ENCODE peak calls at places on chromosomes 3 and 15, in nine cellular contexts. One of them, this sample, is unnamed.

GRCh38 chr3:146072824-146073223 is 88.2 kb downstream of the PLOD2 start:
- DNase-seq in left ventricle myocardium inferior: no peak
- DNase-seq in RWPE2: no peak
- DNase-seq in PC-3: no peak
- DNase-seq in sigmoid colon: no peak
- DNase-seq in AG09309: no peak
- DNase-seq in AG04450: no peak
- DNase-seq in lower lobe of right lung: no peak
- DNase-seq in GM12864: no peak
- DNase-seq in this sample: no peak

GRCh38 chr3:132432639-132433038 is 15.3 kb downstream of the DNAJC13 start:
- DNase-seq in left ventricle myocardium inferior: no peak
- DNase-seq in RWPE2: no peak
- DNase-seq in PC-3: peak
- DNase-seq in sigmoid colon: no peak
- DNase-seq in AG09309: peak
- DNase-seq in AG04450: peak
- DNase-seq in lower lobe of right lung: no peak
- DNase-seq in GM12864: no peak
- DNase-seq in this sample: peak

GRCh38 chr15:47988564-47988963 is 132.2 kb upstream of the SLC24A5 start:
- DNase-seq in left ventricle myocardium inferior: no peak
- DNase-seq in RWPE2: no peak
- DNase-seq in PC-3: no peak
- DNase-seq in sigmoid colon: no peak
- DNase-seq in AG09309: no peak
- DNase-seq in AG04450: no peak
- DNase-seq in lower lobe of right lung: no peak
- DNase-seq in GM12864: no peak
- DNase-seq in this sample: no peak

GRCh38 chr3:143443851-143444331 is 324.3 kb downstream of the CHST2 start:
- DNase-seq in left ventricle myocardium inferior: no peak
- DNase-seq in RWPE2: peak
- DNase-seq in PC-3: peak
- DNase-seq in sigmoid colon: peak
- DNase-seq in AG09309: peak
- DNase-seq in AG04450: peak
- DNase-seq in lower lobe of right lung: peak
- DNase-seq in GM12864: no peak
- DNase-seq in this sample: peak

GRCh38 chr15:98823012-98823458 is 174.7 kb downstream of the IGF1R start:
- DNase-seq in left ventricle myocardium inferior: no peak
- DNase-seq in RWPE2: no peak
- DNase-seq in PC-3: peak
- DNase-seq in sigmoid colon: no peak
- DNase-seq in AG09309: no peak
- DNase-seq in AG04450: peak
- DNase-seq in lower lobe of right lung: no peak
- DNase-seq in GM12864: no peak
- DNase-seq in this sample: peak

GRCh38 chr15:89197503-89197971 is 23.8 kb downstream of the RLBP1 start:
- DNase-seq in left ventricle myocardium inferior: no peak
- DNase-seq in RWPE2: no peak
- DNase-seq in PC-3: peak
- DNase-seq in sigmoid colon: peak
- DNase-seq in AG09309: no peak
- DNase-seq in AG04450: no peak
- DNase-seq in lower lobe of right lung: peak
- DNase-seq in GM12864: no peak
- DNase-seq in this sample: no peak

GRCh38 chr3:14568269-14568668 is 28.1 kb upstream of the GRIP2 start:
- DNase-seq in left ventricle myocardium inferior: no peak
- DNase-seq in RWPE2: no peak
- DNase-seq in PC-3: peak
- DNase-seq in sigmoid colon: no peak
- DNase-seq in AG09309: no peak
- DNase-seq in AG04450: no peak
- DNase-seq in lower lobe of right lung: no peak
- DNase-seq in GM12864: no peak
- DNase-seq in this sample: no peak

GRCh38 chr3:60177726-60178125 is 1073.5 kb downstream of the FHIT start:
- DNase-seq in left ventricle myocardium inferior: no peak
- DNase-seq in RWPE2: no peak
- DNase-seq in PC-3: no peak
- DNase-seq in sigmoid colon: no peak
- DNase-seq in AG09309: no peak
- DNase-seq in AG04450: no peak
- DNase-seq in lower lobe of right lung: no peak
- DNase-seq in GM12864: no peak
- DNase-seq in this sample: no peak

GRCh38 chr15:25900426-25900825 is 37.3 kb upstream of the ATP10A start:
- DNase-seq in left ventricle myocardium inferior: no peak
- DNase-seq in RWPE2: no peak
- DNase-seq in PC-3: no peak
- DNase-seq in sigmoid colon: no peak
- DNase-seq in AG09309: no peak
- DNase-seq in AG04450: no peak
- DNase-seq in lower lobe of right lung: no peak
- DNase-seq in GM12864: no peak
- DNase-seq in this sample: no peak

GRCh38 chr3:36633060-36633459 is 131.3 kb downstream of the DCLK3 start:
- DNase-seq in left ventricle myocardium inferior: no peak
- DNase-seq in RWPE2: no peak
- DNase-seq in PC-3: no peak
- DNase-seq in sigmoid colon: no peak
- DNase-seq in AG09309: no peak
- DNase-seq in AG04450: no peak
- DNase-seq in lower lobe of right lung: no peak
- DNase-seq in GM12864: no peak
- DNase-seq in this sample: no peak

GRCh38 chr3:100968908-100969556 is 24.2 kb downstream of the ABI3BP start:
- DNase-seq in left ventricle myocardium inferior: peak
- DNase-seq in RWPE2: no peak
- DNase-seq in PC-3: no peak
- DNase-seq in sigmoid colon: peak
- DNase-seq in AG09309: no peak
- DNase-seq in AG04450: no peak
- DNase-seq in lower lobe of right lung: no peak
- DNase-seq in GM12864: no peak
- DNase-seq in this sample: no peak

GRCh38 chr3:115624029-115624645 is 827 bp downstream of the GAP43 start:
- DNase-seq in left ventricle myocardium inferior: no peak
- DNase-seq in RWPE2: no peak
- DNase-seq in PC-3: no peak
- DNase-seq in sigmoid colon: no peak
- DNase-seq in AG09309: no peak
- DNase-seq in AG04450: no peak
- DNase-seq in lower lobe of right lung: no peak
- DNase-seq in GM12864: no peak
- DNase-seq in this sample: no peak
- H3K4me3 ChIP-seq in left ventricle myocardium inferior: peak
- H3K4me3 ChIP-seq in RWPE2: no peak
- H3K4me3 ChIP-seq in PC-3: no peak
- H3K4me3 ChIP-seq in sigmoid colon: peak
- H3K4me3 ChIP-seq in AG09309: peak
- H3K4me3 ChIP-seq in AG04450: peak
- H3K4me3 ChIP-seq in lower lobe of right lung: no peak
- H3K4me3 ChIP-seq in GM12864: no peak
- H3K4me3 ChIP-seq in this sample: peak

DNA sequence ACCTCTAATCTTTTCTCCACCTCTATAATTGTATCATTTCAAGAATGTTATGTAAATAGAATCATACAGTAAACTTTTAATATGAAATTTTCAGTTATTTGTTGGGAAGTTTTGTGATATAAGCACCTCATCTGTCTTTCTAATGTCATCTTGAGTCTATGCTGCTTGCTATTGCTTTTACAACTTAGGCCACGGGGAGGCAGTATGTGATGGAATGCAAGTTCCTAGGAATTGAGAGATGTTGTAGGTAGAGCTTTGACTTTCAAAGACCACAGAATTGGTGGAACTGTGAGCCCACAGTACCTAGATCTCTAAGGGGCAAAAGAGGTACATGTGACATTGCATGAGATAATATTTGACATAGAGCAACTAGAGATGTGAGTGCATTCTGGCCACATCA is 328.3 kb downstream of the MFSD1 start:
- DNase-seq in left ventricle myocardium inferior: no peak
- DNase-seq in RWPE2: no peak
- DNase-seq in PC-3: peak
- DNase-seq in sigmoid colon: no peak
- DNase-seq in AG09309: no peak
- DNase-seq in AG04450: no peak
- DNase-seq in lower lobe of right lung: no peak
- DNase-seq in GM12864: peak
- DNase-seq in this sample: no peak
- TF ChIP-seq CTCF in left ventricle myocardium inferior: peak
- TF ChIP-seq CTCF in RWPE2: peak
- TF ChIP-seq CTCF in PC-3: peak
- TF ChIP-seq CTCF in sigmoid colon: no peak
- TF ChIP-seq CTCF in AG09309: peak
- TF ChIP-seq CTCF in AG04450: peak
- TF ChIP-seq CTCF in lower lobe of right lung: no peak
- TF ChIP-seq CTCF in GM12864: peak
- TF ChIP-seq CTCF in this sample: peak

GRCh38 chr15:29289179-29289578 is 19.6 kb upstream of the NSMCE3 start:
- DNase-seq in left ventricle myocardium inferior: no peak
- DNase-seq in RWPE2: no peak
- DNase-seq in PC-3: peak
- DNase-seq in sigmoid colon: no peak
- DNase-seq in AG09309: no peak
- DNase-seq in AG04450: no peak
- DNase-seq in lower lobe of right lung: no peak
- DNase-seq in GM12864: no peak
- DNase-seq in this sample: no peak
- H3K4me3 ChIP-seq in left ventricle myocardium inferior: no peak
- H3K4me3 ChIP-seq in RWPE2: no peak
- H3K4me3 ChIP-seq in PC-3: no peak
- H3K4me3 ChIP-seq in sigmoid colon: no peak
- H3K4me3 ChIP-seq in AG09309: no peak
- H3K4me3 ChIP-seq in AG04450: no peak
- H3K4me3 ChIP-seq in lower lobe of right lung: no peak
- H3K4me3 ChIP-seq in GM12864: no peak
- H3K4me3 ChIP-seq in this sample: no peak

GRCh38 chr15:78437762-78438594 is at the start of gene IREB2:
- DNase-seq in left ventricle myocardium inferior: peak
- DNase-seq in RWPE2: peak
- DNase-seq in PC-3: peak
- DNase-seq in sigmoid colon: peak
- DNase-seq in AG09309: peak
- DNase-seq in AG04450: peak
- DNase-seq in lower lobe of right lung: peak
- DNase-seq in GM12864: peak
- DNase-seq in this sample: peak

GRCh38 chr15:78440375-78441373 is 2.7 kb downstream of the IREB2 start:
- DNase-seq in left ventricle myocardium inferior: no peak
- DNase-seq in RWPE2: no peak
- DNase-seq in PC-3: no peak
- DNase-seq in sigmoid colon: no peak
- DNase-seq in AG09309: no peak
- DNase-seq in AG04450: no peak
- DNase-seq in lower lobe of right lung: no peak
- DNase-seq in GM12864: no peak
- DNase-seq in this sample: no peak

GRCh38 chr15:78434134-78434533 is 3.9 kb upstream of the IREB2 start:
- DNase-seq in left ventricle myocardium inferior: no peak
- DNase-seq in RWPE2: no peak
- DNase-seq in PC-3: no peak
- DNase-seq in sigmoid colon: no peak
- DNase-seq in AG09309: no peak
- DNase-seq in AG04450: no peak
- DNase-seq in lower lobe of right lung: no peak
- DNase-seq in GM12864: no peak
- DNase-seq in this sample: no peak

GRCh38 chr15:78438595-78439285 is 724 bp downstream of the IREB2 start:
- DNase-seq in left ventricle myocardium inferior: no peak
- DNase-seq in RWPE2: no peak
- DNase-seq in PC-3: no peak
- DNase-seq in sigmoid colon: no peak
- DNase-seq in AG09309: no peak
- DNase-seq in AG04450: no peak
- DNase-seq in lower lobe of right lung: no peak
- DNase-seq in GM12864: no peak
- DNase-seq in this sample: no peak

GRCh38 chr15:78437107-78437761 is 782 bp upstream of the IREB2 start:
- DNase-seq in left ventricle myocardium inferior: no peak
- DNase-seq in RWPE2: no peak
- DNase-seq in PC-3: no peak
- DNase-seq in sigmoid colon: no peak
- DNase-seq in AG09309: no peak
- DNase-seq in AG04450: no peak
- DNase-seq in lower lobe of right lung: no peak
- DNase-seq in GM12864: no peak
- DNase-seq in this sample: no peak
- TF ChIP-seq CTCF in left ventricle myocardium inferior: no peak
- TF ChIP-seq CTCF in RWPE2: no peak
- TF ChIP-seq CTCF in PC-3: no peak
- TF ChIP-seq CTCF in sigmoid colon: no peak
- TF ChIP-seq CTCF in AG09309: no peak
- TF ChIP-seq CTCF in AG04450: no peak
- TF ChIP-seq CTCF in lower lobe of right lung: no peak
- TF ChIP-seq CTCF in GM12864: no peak
- TF ChIP-seq CTCF in this sample: no peak